ENCODE peak calls at places on chromosomes 1 and 21, in seven cellular contexts. J is cardiac muscle cell, T is BJ, A is cardiac fibroblast, Q is coronary artery, S is Calu3, D is heart left ventricle. I is an unnamed sample.

GRCh38 chr21:31030367-31031106 is 7.7 kb downstream of the KRTAP19-8 start:
- DNase-seq in J (no peak), A (no peak), Q (no peak), T (no peak), D (no peak), S (no peak), I (no peak)

GRCh38 chr1:3019516-3020051 is 1.7 kb upstream of the ACTRT2 start:
- DNase-seq in A (no peak), D (peak), Q (no peak), J (no peak), S (no peak), T (no peak), I (no peak)

GRCh38 chr21:19123053-19123452 is 719.5 kb upstream of the TMPRSS15 start:
- DNase-seq in S (no peak), Q (no peak), D (no peak), A (no peak), T (no peak), J (no peak), I (no peak)

GRCh38 chr1:214707306-214708087 is 104.5 kb downstream of the CENPF start:
- DNase-seq in Q (no peak), J (peak), A (peak), T (no peak), D (no peak), S (no peak), I (no peak)

GRCh38 chr1:226135059-226135651 is 51.4 kb downstream of the ACBD3 start:
- DNase-seq in Q (no peak), S (peak), A (peak), J (peak), T (no peak), D (peak), I (peak)

GRCh38 chr1:73998348-73998959 is 199.5 kb downstream of the LRRIQ3 start:
- DNase-seq in D (no peak), S (no peak), J (peak), A (peak), Q (no peak), T (no peak), I (no peak)

GRCh38 chr1:223700388-223700918 is 11.9 kb upstream of the CAPN2 start:
- DNase-seq in A (peak), T (no peak), Q (no peak), S (peak), J (peak), D (no peak), I (no peak)

GRCh38 chr21:26544208-26544607 is 28.9 kb downstream of the CYYR1 start:
- DNase-seq in J (no peak), A (no peak), S (no peak), T (no peak), D (no peak), Q (no peak), I (no peak)

GRCh38 chr1:10598088-10598712 is 123.5 kb downstream of the PEX14 start:
- DNase-seq in T (no peak), Q (no peak), A (no peak), J (no peak), S (no peak), D (no peak), I (no peak)

GRCh38 chr1:203219934-203220333 is 9.5 kb downstream of the CHIT1 start:
- DNase-seq in S (no peak), J (no peak), T (no peak), D (no peak), Q (no peak), A (no peak), I (no peak)

GRCh38 chr1:184242507-184242943 is 144.3 kb upstream of the C1orf21 start:
- DNase-seq in J (peak), D (no peak), A (peak), S (no peak), Q (no peak), T (peak), I (no peak)

GRCh38 chr1:175172503-175172902 is 20.1 kb downstream of the KIAA0040 start:
- DNase-seq in Q (no peak), A (no peak), T (no peak), D (no peak), S (no peak), J (no peak), I (no peak)

GRCh38 chr1:68442822-68443556 is 6.8 kb downstream of the RPE65 start:
- DNase-seq in S (peak), Q (no peak), T (peak), D (no peak), A (peak), J (peak), I (no peak)

GRCh38 chr1:22457836-22458235 is 6.2 kb downstream of the ZBTB40 start:
- DNase-seq in T (no peak), S (no peak), D (no peak), Q (no peak), A (no peak), J (no peak), I (no peak)

GRCh38 chr1:43241352-43241953 is 28.3 kb upstream of the TMEM125 start:
- DNase-seq in A (peak), T (no peak), J (peak), D (no peak), S (peak), Q (no peak), I (no peak)

GRCh38 chr21:31201548-31201947 is 142.5 kb downstream of the TIAM1 start:
- DNase-seq in Q (no peak), J (peak), A (peak), D (peak), T (no peak), S (no peak), I (no peak)

GRCh38 chr1:93296555-93297154 is 49.1 kb upstream of the DR1 start:
- DNase-seq in S (no peak), T (no peak), Q (no peak), J (peak), A (no peak), D (no peak), I (no peak)

GRCh38 chr1:39283858-39284257 is 79.4 kb downstream of the MACF1 start:
- DNase-seq in Q (no peak), J (no peak), T (no peak), D (no peak), S (no peak), A (no peak), I (no peak)

GRCh38 chr1:195785830-195786229 is 822.4 kb downstream of the KCNT2 start:
- DNase-seq in S (no peak), D (no peak), Q (no peak), T (no peak), A (no peak), J (no peak), I (no peak)

GRCh38 chr1:156892190-156893047 is 1.1 kb upstream of the PEAR1 start:
- DNase-seq in T (no peak), J (peak), D (peak), A (peak), S (peak), Q (peak), I (peak)

GRCh38 chr1:156894711-156895407 is 1.3 kb downstream of the PEAR1 start:
- DNase-seq in S (no peak), J (peak), T (no peak), A (peak), D (peak), Q (peak), I (no peak)

GRCh38 chr1:156895408-156895874 is 1.9 kb downstream of the PEAR1 start:
- DNase-seq in Q (no peak), S (no peak), D (no peak), T (no peak), J (peak), A (no peak), I (no peak)

GRCh38 chr1:156894001-156894400 is 483 bp downstream of the PEAR1 start:
- DNase-seq in A (no peak), S (no peak), T (no peak), D (no peak), J (no peak), Q (no peak), I (no peak)

DNA sequence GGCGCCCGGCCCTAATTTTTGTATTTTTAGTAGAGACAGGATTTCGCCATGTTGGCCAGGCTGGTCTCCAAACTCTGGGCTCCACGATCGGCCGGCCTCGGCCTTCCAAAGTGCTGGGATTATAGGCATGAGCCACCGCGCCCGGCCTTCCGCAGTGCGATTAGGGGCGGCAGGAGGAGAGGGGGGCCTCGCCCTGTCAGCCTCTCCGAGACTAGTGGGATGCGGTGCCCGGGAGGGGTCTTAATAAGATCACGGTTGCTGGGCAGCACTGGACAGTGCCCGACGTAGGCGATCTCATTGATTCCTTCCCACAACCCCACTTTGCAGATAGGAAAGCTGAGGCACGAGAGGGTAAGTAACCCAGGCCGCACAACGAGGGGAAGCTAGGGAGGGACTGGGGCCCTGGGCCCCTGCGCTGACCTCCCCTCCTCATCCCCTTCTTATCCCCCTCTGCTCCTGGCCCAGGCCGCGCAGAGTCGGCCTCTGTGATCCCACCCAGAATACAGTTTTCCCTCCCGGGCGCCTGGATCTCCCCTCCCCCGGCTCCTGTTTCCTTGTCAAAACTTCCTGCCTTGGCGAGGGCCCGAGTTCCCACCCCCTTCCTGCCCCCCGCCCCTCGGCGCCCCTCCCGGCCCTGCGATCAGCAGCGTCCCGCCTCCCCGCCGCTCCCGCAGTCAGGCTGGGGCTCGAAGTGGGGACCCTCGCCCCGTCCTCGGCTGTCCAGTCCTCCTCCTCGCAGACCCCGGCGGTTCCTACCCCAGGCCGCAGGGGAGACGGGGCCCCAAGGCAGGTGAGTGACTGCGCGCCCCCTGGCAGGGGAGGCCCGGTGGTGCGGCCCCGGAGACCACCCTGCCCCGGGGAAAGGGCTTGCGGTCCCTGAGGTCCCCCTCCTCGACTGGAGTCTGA is at the start of gene PEAR1:
- DNase-seq in A (peak), S (no peak), J (peak), Q (no peak), D (peak), T (no peak), I (no peak)
- TF ChIP-seq CTCF in A (no peak), S (no peak), J (peak), Q (no peak), D (no peak), T (no peak), I (no peak)

DNA sequence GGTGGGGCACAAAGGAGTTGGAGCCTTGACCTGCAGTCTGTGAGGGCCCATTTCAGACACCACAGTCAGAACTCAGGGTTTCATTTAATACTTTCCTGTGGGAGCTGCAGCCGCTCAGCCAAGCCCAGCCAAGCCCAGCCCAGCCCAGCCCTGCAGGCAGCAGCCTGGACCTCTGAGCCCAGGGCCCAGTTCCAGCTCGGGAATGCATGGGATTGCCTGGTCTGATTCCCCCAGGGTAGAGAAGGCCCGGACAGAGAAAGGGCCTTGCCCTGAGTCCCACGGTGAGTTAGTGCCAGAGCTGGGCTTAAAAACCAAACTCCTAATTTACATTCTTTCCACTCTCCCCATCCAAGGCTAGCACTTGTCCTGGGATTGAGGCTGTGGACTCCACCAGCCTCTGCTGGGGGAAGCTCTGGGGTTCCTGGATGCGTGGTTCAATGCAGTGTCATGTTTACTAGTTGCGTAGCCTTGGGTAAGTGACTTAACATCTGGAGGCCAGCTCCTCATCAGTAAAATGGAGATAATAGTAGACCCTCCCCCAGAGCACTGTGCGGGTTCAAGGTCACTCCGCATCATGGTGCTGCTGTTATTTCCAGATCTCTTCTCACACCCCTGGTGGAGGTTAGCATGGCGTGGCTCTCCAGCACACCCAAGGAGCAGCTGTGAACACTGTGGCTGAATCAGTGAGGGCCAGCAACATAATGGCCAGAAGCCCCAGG is 29.2 kb upstream of the PKP1 start:
- DNase-seq in J (no peak), T (no peak), D (no peak), Q (no peak), A (no peak), S (no peak), I (peak)
- TF ChIP-seq CTCF in J (no peak), T (no peak), D (no peak), Q (no peak), A (no peak), S (no peak), I (no peak)

DNA sequence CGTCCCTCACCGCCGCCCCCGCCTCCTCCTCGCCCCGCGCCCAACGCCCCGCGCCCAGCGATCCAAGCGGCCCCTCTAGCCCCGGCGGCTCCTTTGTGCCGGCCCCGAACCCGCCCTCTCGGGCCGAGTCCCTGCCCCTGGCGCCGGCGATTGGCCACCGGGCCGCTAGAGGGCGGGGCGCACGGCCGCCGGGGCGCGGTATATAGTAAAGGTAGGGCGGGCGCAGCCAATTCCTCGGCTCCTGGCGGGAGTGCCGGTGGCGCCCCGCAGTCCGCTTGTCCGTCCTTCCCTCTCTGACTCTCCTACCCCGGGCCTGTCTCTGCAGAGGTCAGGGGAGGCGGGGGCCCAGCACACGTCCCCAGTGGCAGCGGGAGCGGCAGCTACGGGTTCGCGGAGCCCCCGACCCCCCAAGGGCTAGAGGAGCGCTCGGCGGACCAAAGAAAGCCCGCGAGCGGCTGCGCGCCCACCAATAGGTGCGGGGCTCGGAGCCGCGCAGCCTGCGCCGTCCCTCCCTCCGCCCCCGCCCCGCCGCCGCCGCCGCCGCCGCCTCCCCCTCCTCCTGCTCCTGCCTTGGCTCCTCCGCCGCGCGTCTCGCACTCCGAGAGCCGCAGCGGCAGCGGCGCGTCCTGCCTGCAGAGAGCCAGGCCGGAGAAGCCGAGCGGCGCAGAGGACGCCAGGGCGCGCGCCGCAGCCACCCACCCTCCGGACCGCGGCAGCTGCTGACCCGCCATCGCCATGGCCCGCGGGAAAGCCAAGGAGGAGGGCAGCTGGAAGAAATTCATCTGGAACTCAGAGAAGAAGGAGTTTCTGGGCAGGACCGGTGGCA is at the start of gene ATP1B1:
- DNase-seq in J (peak), D (peak), Q (peak), S (peak), A (peak), T (no peak), I (peak)
- TF ChIP-seq CTCF in J (peak), D (peak), Q (peak), S (peak), A (peak), T (peak), I (peak)

DNA sequence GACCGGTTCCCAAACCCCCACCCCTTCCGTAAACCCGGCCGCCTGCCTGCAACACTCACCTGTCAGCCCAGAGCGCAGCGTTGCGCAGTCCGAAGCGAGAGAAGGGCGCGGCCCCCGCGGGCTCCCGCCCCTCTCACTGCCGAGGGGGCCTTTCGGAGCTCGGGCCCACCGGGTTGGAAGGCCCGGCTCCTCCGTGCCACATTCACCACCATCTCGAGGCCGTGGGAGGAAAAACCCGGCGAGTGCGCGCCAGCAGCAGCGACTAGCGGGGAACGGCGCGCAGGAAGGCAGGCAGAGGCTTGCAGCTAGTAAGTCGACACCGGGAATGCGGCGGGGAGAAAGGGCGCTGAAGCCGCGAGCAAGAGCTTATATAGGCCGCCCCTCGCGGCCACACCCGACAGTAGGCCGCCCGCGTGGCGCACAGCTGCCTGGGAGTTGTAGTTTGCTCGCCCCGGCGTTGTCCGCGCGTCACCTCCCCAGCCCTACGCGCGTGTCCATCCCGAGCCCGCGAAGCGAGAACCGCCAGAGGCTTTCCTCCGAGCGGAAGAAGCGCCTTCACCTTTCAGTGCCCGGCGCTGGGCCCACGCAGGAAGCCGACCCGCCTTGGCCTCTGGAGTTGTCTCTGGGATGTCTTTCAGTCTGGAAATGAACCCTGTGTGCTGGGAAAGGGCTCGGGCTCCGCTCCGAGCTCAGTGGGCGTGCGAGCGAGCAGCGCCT is 10.4 kb upstream of the RAB42 start:
- DNase-seq in D (peak), T (peak), Q (peak), J (peak), S (peak), A (peak), I (peak)
- TF ChIP-seq CTCF in D (peak), T (no peak), Q (no peak), J (no peak), S (no peak), A (no peak), I (peak)

DNA sequence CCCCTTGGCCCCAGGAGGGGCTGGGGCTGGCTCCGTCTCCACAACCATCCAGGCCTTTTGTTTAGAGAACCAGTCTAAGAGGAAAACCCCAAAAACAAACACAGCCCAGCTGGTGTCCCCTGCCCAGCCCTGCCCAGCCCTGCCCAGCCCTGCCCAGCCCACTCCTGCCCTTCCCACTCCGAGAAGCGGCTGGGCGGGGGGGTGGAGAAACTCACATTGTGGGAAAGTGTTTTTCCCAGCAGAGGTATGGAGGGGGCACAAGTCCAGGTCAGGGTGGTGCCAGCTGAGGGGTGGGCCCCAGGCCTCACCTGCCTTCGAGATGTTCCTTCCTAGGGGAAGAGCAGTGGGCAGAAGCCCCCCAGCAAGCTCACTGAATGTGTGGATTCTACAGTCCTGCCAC is 10.0 kb upstream of the FAM131C start:
- DNase-seq in D (no peak), T (no peak), Q (no peak), S (no peak), J (no peak), A (no peak), I (no peak)
- TF ChIP-seq CTCF in D (no peak), T (no peak), Q (no peak), S (no peak), J (no peak), A (no peak), I (no peak)

DNA sequence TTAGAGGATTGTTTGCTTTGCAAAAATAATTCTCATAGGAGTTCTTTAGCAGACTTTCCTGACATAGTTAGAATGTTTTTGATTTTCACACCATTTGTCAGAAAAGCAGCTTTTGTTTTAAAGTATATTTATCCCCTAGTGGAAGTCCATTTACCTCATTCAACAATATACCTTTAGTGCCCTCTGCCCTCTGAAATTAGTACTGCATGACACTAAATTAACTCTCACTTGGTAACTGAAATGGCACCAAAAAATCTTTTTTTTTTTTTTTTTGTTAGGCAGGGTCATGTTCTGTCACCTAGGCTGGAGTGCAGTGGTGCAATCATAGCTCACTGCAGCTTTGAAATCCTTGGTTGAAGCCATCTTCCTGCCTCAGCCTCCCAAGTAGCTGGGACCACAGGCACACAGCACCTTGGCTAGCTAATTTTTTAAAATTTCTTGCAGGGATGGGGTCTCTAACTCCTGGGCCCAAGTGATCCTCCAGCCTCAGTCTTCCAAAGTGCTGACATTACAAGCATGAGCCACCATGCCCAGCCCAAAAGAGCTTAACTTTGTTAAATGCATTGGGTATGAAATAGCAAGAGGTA is 13.6 kb downstream of the LRRC42 start:
- DNase-seq in T (no peak), D (no peak), Q (no peak), A (peak), S (peak), J (peak), I (no peak)
- TF ChIP-seq CTCF in T (peak), D (peak), Q (no peak), A (peak), S (peak), J (peak), I (peak)

GRCh38 chr21:46421191-46421750 is 37.4 kb upstream of the DIP2A start:
- DNase-seq in J (no peak), T (no peak), S (no peak), Q (no peak), A (no peak), D (no peak), I (no peak)
- TF ChIP-seq CTCF in J (no peak), T (no peak), S (no peak), Q (no peak), A (no peak), D (no peak), I (no peak)